ENCODE peak calls at places on chromosome 17, in six cellular contexts. T, C, Y, B, E and S are unnamed samples.

GRCh38 chr17:28547623-28548416 is 4.6 kb downstream of the UNC119 start:
- DNase-seq in E (peak; percentile 57), T (no peak), B (peak; percentile 82), Y (peak; percentile 79), C (peak; percentile 82), S (peak; percentile 72)

GRCh38 chr17:29757788-29758187 is 135.1 kb upstream of the CORO6 start:
- DNase-seq in C (peak; percentile 37), Y (no peak), B (no peak), E (no peak), T (no peak), S (no peak)

GRCh38 chr17:70290770-70291169 is 121.4 kb downstream of the KCNJ2 start:
- DNase-seq in Y (no peak), B (no peak), T (no peak), C (no peak), E (no peak), S (no peak)

GRCh38 chr17:35523296-35523695 is 14.2 kb downstream of the SLFN12L start:
- DNase-seq in B (no peak), Y (no peak), E (no peak), C (no peak), T (no peak), S (no peak)

GRCh38 chr17:18230288-18231141 is 5.1 kb downstream of the LLGL1 start:
- DNase-seq in E (no peak), Y (no peak), B (no peak), T (no peak), C (no peak), S (no peak)

GRCh38 chr17:2282297-2282873 is 21.2 kb downstream of the SMG6 start:
- DNase-seq in T (peak; percentile 74), B (no peak), C (no peak), Y (no peak), E (peak; percentile 93), S (peak; percentile 59)

GRCh38 chr17:83189013-83189672 is 109.7 kb downstream of the METRNL start:
- DNase-seq in B (no peak), Y (peak; percentile 13), C (no peak), T (no peak), E (no peak), S (peak; percentile 41)

GRCh38 chr17:30947796-30948195 is 23.0 kb upstream of the RNF135 start:
- DNase-seq in E (no peak), B (no peak), Y (no peak), T (no peak), C (no peak), S (no peak)

GRCh38 chr17:5978496-5978895 is 91.7 kb upstream of the WSCD1 start:
- DNase-seq in T (no peak), C (no peak), E (no peak), B (no peak), Y (no peak), S (no peak)

GRCh38 chr17:30153463-30153862 is 36.8 kb downstream of the NSRP1 start:
- DNase-seq in T (no peak), B (no peak), C (no peak), E (no peak), Y (no peak), S (no peak)

GRCh38 chr17:33055171-33055611 is 63.5 kb downstream of the SPACA3 start:
- DNase-seq in B (no peak), Y (no peak), T (no peak), C (no peak), E (no peak), S (no peak)

GRCh38 chr17:63293310-63293709 is 152.8 kb downstream of the CYB561 start:
- DNase-seq in T (no peak), C (no peak), E (peak; percentile 67), B (no peak), Y (no peak), S (no peak)

GRCh38 chr17:16328997-16329396 is 24.3 kb downstream of the CENPV start:
- DNase-seq in E (no peak), T (no peak), Y (no peak), C (no peak), B (no peak), S (no peak)
- TF ChIP-seq CTCF in E (peak; percentile 6), T (peak; percentile 39), Y (no peak), C (no peak), B (no peak), S (no peak)

DNA sequence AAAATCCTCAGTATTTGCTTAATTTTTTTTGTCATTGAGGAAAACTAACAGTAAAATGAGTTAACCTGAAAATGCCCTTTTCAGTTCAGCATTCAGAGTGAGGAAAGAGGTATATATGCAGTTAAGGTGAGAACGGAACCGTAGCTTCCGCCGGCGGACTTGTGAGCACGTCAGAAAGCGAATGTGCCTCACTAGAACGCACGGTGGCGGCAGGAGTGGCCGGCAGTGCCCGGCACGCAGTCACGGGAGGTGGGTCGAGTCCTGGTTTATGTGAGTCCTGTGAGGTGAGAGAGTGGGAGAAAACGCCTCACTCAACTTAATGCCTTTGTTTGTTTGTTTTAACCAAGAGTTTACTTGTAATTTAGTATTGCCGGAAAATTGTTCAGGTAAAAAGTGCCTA is 6.1 kb downstream of the SEC14L1 start:
- DNase-seq in C (no peak), Y (peak; percentile 75), E (no peak), B (no peak), T (no peak), S (no peak)
- TF ChIP-seq CTCF in C (no peak), Y (peak; percentile 24), E (no peak), B (no peak), T (no peak), S (no peak)

DNA sequence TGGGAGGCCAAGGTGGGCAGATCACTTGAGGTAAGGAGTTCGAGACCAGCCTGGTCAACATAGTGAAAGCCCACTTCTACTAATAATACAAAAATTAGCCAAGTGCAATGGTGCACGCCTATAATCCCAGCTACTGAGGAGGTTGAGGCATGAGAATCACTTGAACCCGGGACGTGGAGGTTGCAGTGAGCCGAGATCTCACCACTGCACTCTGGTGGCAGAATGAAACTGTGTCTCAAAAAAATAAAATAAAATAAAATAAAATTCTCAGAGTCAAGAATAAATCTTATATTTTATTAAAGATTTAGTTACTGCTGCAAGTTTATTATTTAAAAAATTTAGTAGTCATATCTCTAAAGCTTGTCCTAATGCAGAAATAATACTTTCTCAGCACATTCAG is 29.7 kb downstream of the ARL4D start:
- DNase-seq in T (no peak), C (no peak), Y (no peak), E (no peak), B (no peak), S (no peak)
- TF ChIP-seq CTCF in T (peak; percentile 30), C (no peak), Y (no peak), E (peak; percentile 32), B (peak; percentile 13), S (no peak)

DNA sequence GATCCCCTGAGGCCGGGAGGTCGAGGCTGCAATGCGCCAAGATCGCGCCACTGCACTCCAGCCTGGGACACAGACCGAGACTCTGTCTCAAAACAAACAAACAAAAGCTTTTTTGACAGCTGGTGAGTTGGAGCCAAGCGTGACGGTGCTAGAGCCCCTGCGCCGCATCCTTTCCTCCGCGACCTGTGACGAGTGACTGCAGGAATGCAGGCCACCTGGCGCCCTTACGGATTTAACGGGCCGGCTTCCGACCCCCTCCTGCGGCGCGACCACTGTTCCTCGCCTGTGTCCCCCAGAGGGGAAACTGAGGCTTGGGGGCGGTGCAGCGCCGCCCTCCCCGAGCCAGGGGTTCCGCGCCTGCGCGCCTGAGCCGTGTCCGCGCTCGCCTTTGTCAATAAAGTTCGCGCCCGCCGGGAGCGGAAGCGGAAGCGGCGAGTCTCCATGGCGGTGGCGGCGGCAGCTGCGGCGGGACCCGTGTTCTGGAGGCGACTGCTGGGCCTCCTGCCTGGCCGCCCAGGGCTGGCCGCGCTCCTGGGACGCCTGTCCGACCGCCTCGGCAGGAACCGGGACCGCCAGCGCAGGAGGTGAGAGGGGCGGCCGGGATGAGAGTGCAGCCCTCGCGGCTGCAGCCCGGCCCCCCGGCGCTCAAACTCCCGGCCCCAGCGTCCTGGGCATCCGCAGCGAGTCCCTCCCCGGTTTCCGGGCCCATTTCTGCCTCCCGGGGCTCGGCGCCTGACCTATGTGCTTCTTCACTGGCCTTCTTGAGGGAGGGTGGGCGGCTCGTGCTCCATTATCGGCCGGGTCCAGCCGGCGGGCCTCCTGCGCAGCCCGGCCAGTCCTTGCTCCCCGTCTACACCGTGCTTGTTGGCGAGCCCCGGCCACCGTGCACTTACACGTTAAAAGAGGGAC is at the start of gene PGS1:
- DNase-seq in B (peak; percentile 86), E (peak; percentile 73), Y (peak; percentile 87), T (no peak), C (peak; percentile 86), S (peak; percentile 91)
- TF ChIP-seq CTCF in B (no peak), E (no peak), Y (no peak), T (no peak), C (no peak), S (no peak)

GRCh38 chr17:163514-164103 is 17.8 kb downstream of the DOC2B start:
- DNase-seq in T (no peak), C (no peak), B (no peak), Y (peak; percentile 12), E (no peak), S (no peak)
- TF ChIP-seq CTCF in T (peak; percentile 16), C (no peak), B (peak; percentile 49), Y (no peak), E (peak; percentile 41), S (no peak)

GRCh38 chr17:72175787-72176515 is 55.1 kb downstream of the SOX9 start:
- DNase-seq in T (no peak), C (no peak), Y (no peak), E (no peak), B (no peak), S (peak; percentile 30)

GRCh38 chr17:72173475-72174116 is 52.8 kb downstream of the SOX9 start:
- DNase-seq in B (no peak), Y (no peak), T (no peak), E (no peak), C (no peak), S (no peak)

GRCh38 chr17:72175263-72175662 is 54.4 kb downstream of the SOX9 start:
- DNase-seq in E (no peak), Y (no peak), T (no peak), C (no peak), B (no peak), S (no peak)

GRCh38 chr17:72169823-72170222 is 49.0 kb downstream of the SOX9 start:
- DNase-seq in B (no peak), C (no peak), E (no peak), T (no peak), Y (no peak), S (no peak)

GRCh38 chr17:72171703-72172670 is 51.2 kb downstream of the SOX9 start:
- DNase-seq in C (no peak), Y (no peak), T (no peak), E (no peak), B (no peak), S (no peak)
- TF ChIP-seq CTCF in C (no peak), Y (no peak), T (no peak), E (no peak), B (no peak), S (no peak)

GRCh38 chr17:50660042-50660886 is 25.6 kb downstream of the ABCC3 start:
- DNase-seq in B (no peak), T (no peak), Y (no peak), C (no peak), E (peak; percentile 57), S (no peak)

GRCh38 chr17:50660887-50661345 is 26.2 kb downstream of the ABCC3 start:
- DNase-seq in E (no peak), C (no peak), Y (no peak), T (no peak), B (no peak), S (no peak)

GRCh38 chr17:50657627-50658026 is 22.9 kb downstream of the ABCC3 start:
- DNase-seq in T (no peak), C (no peak), Y (no peak), B (no peak), E (no peak), S (no peak)

GRCh38 chr17:50658602-50659001 is 23.9 kb downstream of the ABCC3 start:
- DNase-seq in E (no peak), T (no peak), B (no peak), Y (no peak), C (no peak), S (no peak)

GRCh38 chr17:50659220-50659619 is 24.5 kb downstream of the ABCC3 start:
- DNase-seq in E (no peak), C (no peak), T (no peak), Y (no peak), B (no peak), S (no peak)
- TF ChIP-seq CTCF in E (no peak), C (no peak), T (no peak), Y (no peak), B (no peak), S (no peak)